ENCODE peak calls at places on chromosomes 1 and 21, in four cellular contexts. W is posterior vena cava; U is effector memory CD8-positive, alpha-beta T cell; P is T-helper 9 cell. A is an unnamed sample.

GRCh38 chr1:47986741-47987140 is 10.4 kb downstream of the TRABD2B start:
- DNase-seq in W (peak), U (no peak), P (no peak), A (peak)

GRCh38 chr1:44817307-44817706 is 9.0 kb downstream of the BTBD19 start:
- DNase-seq in P (no peak), W (no peak), U (no peak), A (no peak)

GRCh38 chr1:203692565-203693470 is 66.2 kb downstream of the ATP2B4 start:
- DNase-seq in U (no peak), W (peak), P (no peak), A (peak)

GRCh38 chr1:113684153-113684541 is 75.1 kb downstream of the PHTF1 start:
- DNase-seq in P (no peak), W (peak), U (no peak), A (peak)

GRCh38 chr1:145927916-145928647 is 798 bp upstream of the RBM8A start:
- DNase-seq in P (no peak), W (no peak), U (no peak), A (no peak)

GRCh38 chr1:102941364-102941947 is 166.9 kb downstream of the COL11A1 start:
- DNase-seq in P (no peak), U (no peak), W (no peak), A (no peak)

GRCh38 chr1:227766015-227766634 is 30.9 kb downstream of the SNAP47 start:
- DNase-seq in W (no peak), U (peak), P (peak), A (peak)

GRCh38 chr1:8856689-8857412 is 21.6 kb downstream of the ENO1 start:
- DNase-seq in W (no peak), U (no peak), P (no peak), A (no peak)

GRCh38 chr1:34918609-34919561 is 10.6 kb downstream of the DLGAP3 start:
- DNase-seq in W (no peak), U (no peak), P (no peak), A (no peak)

GRCh38 chr1:22038036-22038435 is 14.5 kb upstream of the CDC42 start:
- DNase-seq in P (no peak), W (no peak), U (no peak), A (no peak)

GRCh38 chr1:73366734-73367413 is 831.1 kb downstream of the LRRIQ3 start:
- DNase-seq in U (no peak), P (no peak), W (no peak), A (no peak)

GRCh38 chr1:201355471-201355870 is 22.0 kb downstream of the TNNT2 start:
- DNase-seq in P (no peak), U (no peak), W (peak), A (peak)

GRCh38 chr1:100430368-100430767 is 78.1 kb downstream of the CDC14A start:
- DNase-seq in P (no peak), W (no peak), U (no peak), A (no peak)

GRCh38 chr21:35014302-35015044 is 34.6 kb downstream of the RUNX1 start:
- DNase-seq in U (no peak), W (no peak), P (no peak), A (no peak)

GRCh38 chr1:25513666-25514065 is 29.7 kb upstream of the LDLRAP1 start:
- DNase-seq in W (peak), U (no peak), P (no peak), A (no peak)

GRCh38 chr1:206419250-206419649 is 51.0 kb upstream of the IKBKE start:
- DNase-seq in U (no peak), P (no peak), W (no peak), A (no peak)

GRCh38 chr1:234409328-234409727 is 36.1 kb downstream of the COA6 start:
- DNase-seq in W (no peak), U (no peak), P (no peak), A (no peak)

GRCh38 chr1:116439701-116440100 is 66.7 kb downstream of the ATP1A1 start:
- DNase-seq in P (no peak), U (no peak), W (no peak), A (no peak)

GRCh38 chr1:212012034-212012740 is 23.2 kb downstream of the INTS7 start:
- DNase-seq in W (no peak), P (peak), U (peak), A (peak)

GRCh38 chr1:1162597-1163537 is 10.8 kb upstream of the TTLL10 start:
- DNase-seq in P (no peak), U (no peak), W (no peak), A (peak)

GRCh38 chr1:79815115-79815514 is 808.6 kb upstream of the ADGRL4 start:
- DNase-seq in W (no peak), P (no peak), U (no peak), A (no peak)

GRCh38 chr1:181137217-181137743 is 48.8 kb downstream of the IER5 start:
- DNase-seq in P (no peak), U (no peak), W (peak), A (peak)

GRCh38 chr1:161307230-161307768 is 2.5 kb downstream of the MPZ start:
- DNase-seq in W (peak), U (no peak), P (no peak), A (no peak)

GRCh38 chr1:152912471-152912870 is 4.1 kb downstream of the IVL start:
- DNase-seq in W (no peak), U (no peak), P (no peak), A (no peak)

GRCh38 chr1:76267631-76268030 is 193.1 kb downstream of the ST6GALNAC3 start:
- DNase-seq in W (no peak), U (no peak), P (no peak), A (no peak)

GRCh38 chr21:36807421-36808004 is 108.6 kb downstream of the SIM2 start:
- DNase-seq in P (no peak), U (no peak), W (no peak), A (no peak)

GRCh38 chr1:22749919-22750670 is 39.5 kb downstream of the EPHB2 start:
- DNase-seq in P (no peak), W (no peak), U (no peak), A (no peak)

GRCh38 chr1:239999170-239999569 is 92.5 kb upstream of the FMN2 start:
- DNase-seq in W (no peak), P (no peak), U (no peak), A (no peak)

GRCh38 chr1:30052178-30052577 is 671.2 kb downstream of the MATN1 start:
- DNase-seq in W (no peak), U (no peak), P (no peak), A (no peak)

A was measured in kidney.